ENCODE peak calls at places on chromosomes 5 and 9, in five cellular contexts. One of them, this sample, is unnamed.

GRCh38 chr5:76787237-76787636 is 31.6 kb upstream of the F2RL1 start:
- DNase-seq in MCF 10A: peak
- DNase-seq in choroid plexus epithelial cell: peak
- DNase-seq in A549: no peak
- DNase-seq in cardiac septum: no peak
- DNase-seq in this sample: peak

GRCh38 chr5:133473291-133473690 is 139.1 kb downstream of the FSTL4 start:
- DNase-seq in A549: no peak
- DNase-seq in cardiac septum: no peak
- DNase-seq in MCF 10A: no peak
- DNase-seq in choroid plexus epithelial cell: no peak
- DNase-seq in this sample: no peak

GRCh38 chr5:151253604-151253948 is 591 bp downstream of the GM2A start:
- DNase-seq in A549: no peak
- DNase-seq in choroid plexus epithelial cell: no peak
- DNase-seq in cardiac septum: no peak
- DNase-seq in MCF 10A: no peak
- DNase-seq in this sample: no peak

GRCh38 chr5:152113401-152113800 is 188.8 kb upstream of the GLRA1 start:
- DNase-seq in MCF 10A: peak
- DNase-seq in A549: no peak
- DNase-seq in choroid plexus epithelial cell: peak
- DNase-seq in cardiac septum: no peak
- DNase-seq in this sample: no peak

GRCh38 chr9:20505574-20505973 is 116.7 kb downstream of the MLLT3 start:
- DNase-seq in MCF 10A: no peak
- DNase-seq in A549: no peak
- DNase-seq in cardiac septum: no peak
- DNase-seq in choroid plexus epithelial cell: no peak
- DNase-seq in this sample: no peak

GRCh38 chr9:132858756-132859155 is 19.3 kb downstream of the AK8 start:
- DNase-seq in MCF 10A: no peak
- DNase-seq in A549: no peak
- DNase-seq in cardiac septum: no peak
- DNase-seq in choroid plexus epithelial cell: no peak
- DNase-seq in this sample: no peak

GRCh38 chr5:5387192-5387591 is 35.3 kb upstream of the ICE1 start:
- DNase-seq in MCF 10A: no peak
- DNase-seq in cardiac septum: no peak
- DNase-seq in choroid plexus epithelial cell: peak
- DNase-seq in A549: no peak
- DNase-seq in this sample: no peak

GRCh38 chr9:15189491-15189890 is 117.5 kb downstream of the TTC39B start:
- DNase-seq in choroid plexus epithelial cell: no peak
- DNase-seq in MCF 10A: no peak
- DNase-seq in cardiac septum: no peak
- DNase-seq in A549: no peak
- DNase-seq in this sample: no peak

GRCh38 chr9:133353548-133353947 is 2.7 kb downstream of the SURF1 start:
- DNase-seq in MCF 10A: no peak
- DNase-seq in cardiac septum: no peak
- DNase-seq in choroid plexus epithelial cell: no peak
- DNase-seq in A549: no peak
- DNase-seq in this sample: no peak

GRCh38 chr9:121561385-121562222 is 62.0 kb upstream of the GGTA1 start:
- DNase-seq in MCF 10A: peak
- DNase-seq in choroid plexus epithelial cell: peak
- DNase-seq in A549: no peak
- DNase-seq in cardiac septum: no peak
- DNase-seq in this sample: no peak

GRCh38 chr5:38467353-38468040 is 88.9 kb downstream of the LIFR start:
- DNase-seq in cardiac septum: no peak
- DNase-seq in A549: no peak
- DNase-seq in choroid plexus epithelial cell: peak
- DNase-seq in MCF 10A: peak
- DNase-seq in this sample: peak

GRCh38 chr9:96398582-96399334 is 15.2 kb upstream of the SLC35D2 start:
- DNase-seq in choroid plexus epithelial cell: peak
- DNase-seq in MCF 10A: no peak
- DNase-seq in cardiac septum: no peak
- DNase-seq in A549: no peak
- DNase-seq in this sample: no peak